ENCODE peak calls at places on chromosomes 4 and X, in seven cellular contexts. L is amniotic stem cell; I is activated CD8-positive, alpha-beta memory T cell treated with anti-CD3 and anti-CD28 coated beads, Interleukin-2, amount 50 U/mL, for 4 hours; Y is HTR-8/SVneo; V is B cell; C is GM23248; M is activated T-cell treated with anti-CD3 and anti-CD28 coated beads, Interleukin-2, amount 50 U/mL, for 72 hours. J is an unnamed sample.

GRCh38 chrX:72365126-72365525 is 59.4 kb upstream of the CITED1 start:
- DNase-seq in Y (no peak), M (no peak), C (no peak), V (no peak), L (no peak), I (no peak), J (no peak)

GRCh38 chr4:121698119-121698732 is 1.4 kb upstream of the ANXA5 start:
- DNase-seq in C (peak; percentile 38), I (no peak), V (no peak), L (no peak), M (no peak), Y (no peak), J (no peak)

GRCh38 chrX:103628386-103629290 is at the start of gene TCEAL1:
- DNase-seq in Y (no peak), C (peak; percentile 63), L (no peak), I (peak; percentile 34), V (no peak), M (peak; percentile 39), J (no peak)

GRCh38 chrX:110402855-110403230 is 44.2 kb downstream of the RTL9 start:
- DNase-seq in C (no peak), V (no peak), L (no peak), I (no peak), M (no peak), Y (no peak), J (no peak)

GRCh38 chr4:55132775-55133174 is 7.4 kb upstream of the KDR start:
- DNase-seq in V (no peak), M (no peak), C (no peak), L (no peak), I (no peak), Y (no peak), J (no peak)

GRCh38 chr4:113292371-113293042 is 243.1 kb downstream of the ANK2 start:
- DNase-seq in Y (no peak), C (peak; percentile 53), L (no peak), I (no peak), M (no peak), V (no peak), J (no peak)

GRCh38 chr4:11597506-11597905 is 168.8 kb upstream of the HS3ST1 start:
- DNase-seq in Y (no peak), I (no peak), M (no peak), C (no peak), L (no peak), V (no peak), J (no peak)

GRCh38 chrX:10897768-10898167 is 213.4 kb upstream of the HCCS start:
- DNase-seq in V (no peak), M (no peak), L (no peak), Y (no peak), C (no peak), I (no peak), J (no peak)

GRCh38 chrX:9642270-9642995 is 123.2 kb downstream of the GPR143 start:
- DNase-seq in C (no peak), L (no peak), Y (no peak), I (no peak), V (no peak), M (no peak), J (no peak)

GRCh38 chr4:184843984-184844554 is 18.3 kb upstream of the ACSL1 start:
- DNase-seq in M (peak; percentile 32), C (no peak), L (no peak), Y (no peak), V (no peak), I (no peak), J (no peak)

GRCh38 chr4:38184404-38184803 is 224.2 kb downstream of the PTTG2 start:
- DNase-seq in C (peak; percentile 20), Y (no peak), L (no peak), M (no peak), V (no peak), I (no peak), J (no peak)

GRCh38 chrX:119240356-119240755 is 4.3 kb downstream of the PGRMC1 start:
- DNase-seq in M (no peak), V (no peak), I (no peak), Y (no peak), C (peak; percentile 88), L (peak; percentile 4), J (no peak)

GRCh38 chrX:46180258-46180687 is 364.9 kb downstream of the ZNF674 start:
- DNase-seq in I (no peak), L (peak; percentile 32), C (peak; percentile 86), V (no peak), M (peak; percentile 9), Y (peak; percentile 12), J (no peak)

GRCh38 chrX:11665144-11666040 is at the start of gene ARHGAP6:
- DNase-seq in C (peak; percentile 57), V (peak; percentile 29), L (no peak), Y (peak; percentile 3), I (no peak), M (no peak), J (no peak)

GRCh38 chrX:68937581-68937980 is 108.8 kb downstream of the EFNB1 start:
- DNase-seq in I (no peak), V (no peak), C (no peak), M (no peak), Y (no peak), L (no peak), J (no peak)

GRCh38 chr4:42627887-42628646 is 28.8 kb downstream of the ATP8A1 start:
- DNase-seq in V (peak; percentile 48), I (peak; percentile 56), M (peak; percentile 76), C (no peak), L (no peak), Y (no peak), J (no peak)

J was measured in effector memory CD4-positive, alpha-beta T cell.